ENCODE peak calls at places on chromosomes 2 and 18, in four cellular contexts. J, N, F and D are unnamed samples.

GRCh38 chr2:222448806-222449205 is 24.5 kb downstream of the SGPP2 start:
- DNase-seq in J (no peak), N (no peak), F (no peak), D (no peak)

GRCh38 chr2:179900655-179901054 is 39.2 kb upstream of the ZNF385B start:
- DNase-seq in J (no peak), N (no peak), F (no peak), D (no peak)

GRCh38 chr18:50287441-50288347 is at the start of gene CXXC1:
- DNase-seq in J (peak; percentile 99), F (peak; percentile 98), N (peak; percentile 99), D (peak; percentile 90)

GRCh38 chr18:77910347-77910746 is 660.7 kb downstream of the GALR1 start:
- DNase-seq in F (no peak), N (no peak), J (no peak), D (no peak)

GRCh38 chr2:43810888-43811287 is 27.8 kb downstream of the ABCG5 start:
- DNase-seq in J (no peak), N (no peak), F (no peak), D (no peak)

GRCh38 chr2:56185582-56186046 is 1.8 kb downstream of the CCDC85A start:
- DNase-seq in J (peak; percentile 56), F (no peak), N (no peak), D (no peak)

GRCh38 chr18:37847544-37847943 is 281.9 kb upstream of the CELF4 start:
- DNase-seq in F (no peak), J (no peak), N (no peak), D (no peak)

GRCh38 chr2:231133365-231134114 is 8.7 kb upstream of the HTR2B start:
- DNase-seq in N (no peak), F (peak; percentile 27), J (no peak), D (no peak)

GRCh38 chr2:24359129-24359528 is 1.2 kb downstream of the ITSN2 start:
- DNase-seq in N (no peak), F (no peak), J (no peak), D (no peak)

GRCh38 chr2:221034973-221035372 is 537.1 kb downstream of the EPHA4 start:
- DNase-seq in J (no peak), N (no peak), F (no peak), D (no peak)

GRCh38 chr2:31227711-31228125 is 6.2 kb upstream of the EHD3 start:
- DNase-seq in J (no peak), N (no peak), F (no peak), D (no peak)

GRCh38 chr2:128644156-128644555 is 325.5 kb upstream of the HS6ST1 start:
- DNase-seq in F (no peak), J (no peak), N (no peak), D (no peak)

GRCh38 chr18:79945118-79946042 is 6.1 kb downstream of the SLC66A2 start:
- DNase-seq in N (no peak), J (no peak), F (no peak), D (no peak)

GRCh38 chr18:48670751-48671560 is 132.1 kb downstream of the CTIF start:
- DNase-seq in F (no peak), N (no peak), J (no peak), D (no peak)

GRCh38 chr2:61877571-61878245 is 10.7 kb downstream of the CCT4 start:
- DNase-seq in F (no peak), N (no peak), J (peak; percentile 76), D (no peak)

GRCh38 chr18:65380571-65380970 is 370.2 kb upstream of the CDH7 start:
- DNase-seq in N (no peak), F (no peak), J (no peak), D (no peak)

GRCh38 chr2:23544589-23545295 is 159.8 kb downstream of the KLHL29 start:
- DNase-seq in J (no peak), F (no peak), N (no peak), D (no peak)

GRCh38 chr2:56390644-56391043 is 206.9 kb downstream of the CCDC85A start:
- DNase-seq in F (no peak), N (no peak), J (no peak), D (no peak)

GRCh38 chr2:55163258-55163657 is 68.8 kb downstream of the CLHC1 start:
- DNase-seq in J (no peak), N (no peak), F (no peak), D (no peak)

GRCh38 chr2:143513081-143513480 is 383.9 kb downstream of the ARHGAP15 start:
- DNase-seq in N (peak; percentile 5), F (peak; percentile 16), J (peak; percentile 36), D (peak; percentile 25)

GRCh38 chr2:219947575-219947974 is 320.1 kb downstream of the SLC4A3 start:
- DNase-seq in F (no peak), J (no peak), N (no peak), D (no peak)

GRCh38 chr18:40371673-40372072 is 1583.4 kb upstream of the PIK3C3 start:
- DNase-seq in N (no peak), J (no peak), F (no peak), D (no peak)

GRCh38 chr2:45014016-45014702 is 4.9 kb upstream of the SIX2 start:
- DNase-seq in F (no peak), J (peak; percentile 88), N (no peak), D (peak; percentile 61)

GRCh38 chr2:203175371-203175770 is 63.4 kb upstream of the CYP20A1 start:
- DNase-seq in F (no peak), N (no peak), J (no peak), D (no peak)

GRCh38 chr18:35267161-35267651 is 22.8 kb downstream of the ZSCAN30 start:
- DNase-seq in F (no peak), N (no peak), J (no peak), D (no peak)

GRCh38 chr18:54263904-54264336 is 5.4 kb upstream of the POLI start:
- DNase-seq in N (peak; percentile 90), F (peak; percentile 29), J (no peak), D (no peak)

GRCh38 chr18:10094154-10094553 is 180.3 kb downstream of the VAPA start:
- DNase-seq in J (no peak), N (no peak), F (no peak), D (no peak)

GRCh38 chr2:14385043-14385442 is 247.5 kb upstream of the LRATD1 start:
- DNase-seq in N (no peak), J (no peak), F (no peak), D (no peak)

GRCh38 chr2:70906439-70907018 is 29.2 kb upstream of the ATP6V1B1 start:
- DNase-seq in N (no peak), F (no peak), J (no peak), D (no peak)

GRCh38 chr18:60070631-60071030 is 170.8 kb downstream of the PMAIP1 start:
- DNase-seq in N (no peak), J (no peak), F (no peak), D (no peak)

GRCh38 chr18:23274638-23275482 is 139.6 kb downstream of the CABLES1 start:
- DNase-seq in F (no peak), N (no peak), J (no peak), D (no peak)

GRCh38 chr2:157971702-157972101 is 95.6 kb upstream of the ACVR1 start:
- DNase-seq in F (no peak), J (peak; percentile 4), N (no peak), D (no peak)

GRCh38 chr2:218962859-218963492 is 3.5 kb downstream of the CDK5R2 start:
- DNase-seq in J (peak; percentile 92), N (no peak), F (peak; percentile 59), D (peak; percentile 70)

GRCh38 chr2:225737556-225737955 is 338.0 kb downstream of the NYAP2 start:
- DNase-seq in N (no peak), J (no peak), F (no peak), D (no peak)

GRCh38 chr2:225739328-225739727 is 339.8 kb downstream of the NYAP2 start:
- DNase-seq in F (no peak), J (no peak), N (no peak), D (no peak)

GRCh38 chr2:225738735-225739134 is 339.2 kb downstream of the NYAP2 start:
- DNase-seq in N (no peak), J (no peak), F (no peak), D (no peak)

GRCh38 chr2:225740086-225740485 is 340.6 kb downstream of the NYAP2 start:
- DNase-seq in N (no peak), J (no peak), F (no peak), D (no peak)

GRCh38 chr2:225742487-225742886 is 343.0 kb downstream of the NYAP2 start:
- DNase-seq in N (no peak), F (no peak), J (no peak), D (no peak)
- TF ChIP-seq REST in N (no peak), F (no peak), J (no peak), D (no peak)

GRCh38 chr2:59691518-59692190 is 861.8 kb downstream of the BCL11A start:
- DNase-seq in F (peak; percentile 21), J (no peak), N (no peak), D (no peak)

GRCh38 chr2:59694176-59694575 is 859.3 kb downstream of the BCL11A start:
- DNase-seq in F (no peak), N (no peak), J (no peak), D (no peak)

GRCh38 chr2:59690849-59691248 is 862.6 kb downstream of the BCL11A start:
- DNase-seq in F (no peak), N (no peak), J (no peak), D (no peak)

GRCh38 chr2:59693176-59693959 is 860.1 kb downstream of the BCL11A start:
- DNase-seq in F (no peak), N (no peak), J (no peak), D (no peak)
- TF ChIP-seq HDAC2 in F (no peak), N (no peak), J (no peak), D (no peak)

GRCh38 chr2:236811062-236811656 is 241.5 kb downstream of the ACKR3 start:
- DNase-seq in J (no peak), N (no peak), F (no peak), D (no peak)
- TF ChIP-seq REST in J (no peak), N (no peak), F (no peak), D (no peak)

DNA sequence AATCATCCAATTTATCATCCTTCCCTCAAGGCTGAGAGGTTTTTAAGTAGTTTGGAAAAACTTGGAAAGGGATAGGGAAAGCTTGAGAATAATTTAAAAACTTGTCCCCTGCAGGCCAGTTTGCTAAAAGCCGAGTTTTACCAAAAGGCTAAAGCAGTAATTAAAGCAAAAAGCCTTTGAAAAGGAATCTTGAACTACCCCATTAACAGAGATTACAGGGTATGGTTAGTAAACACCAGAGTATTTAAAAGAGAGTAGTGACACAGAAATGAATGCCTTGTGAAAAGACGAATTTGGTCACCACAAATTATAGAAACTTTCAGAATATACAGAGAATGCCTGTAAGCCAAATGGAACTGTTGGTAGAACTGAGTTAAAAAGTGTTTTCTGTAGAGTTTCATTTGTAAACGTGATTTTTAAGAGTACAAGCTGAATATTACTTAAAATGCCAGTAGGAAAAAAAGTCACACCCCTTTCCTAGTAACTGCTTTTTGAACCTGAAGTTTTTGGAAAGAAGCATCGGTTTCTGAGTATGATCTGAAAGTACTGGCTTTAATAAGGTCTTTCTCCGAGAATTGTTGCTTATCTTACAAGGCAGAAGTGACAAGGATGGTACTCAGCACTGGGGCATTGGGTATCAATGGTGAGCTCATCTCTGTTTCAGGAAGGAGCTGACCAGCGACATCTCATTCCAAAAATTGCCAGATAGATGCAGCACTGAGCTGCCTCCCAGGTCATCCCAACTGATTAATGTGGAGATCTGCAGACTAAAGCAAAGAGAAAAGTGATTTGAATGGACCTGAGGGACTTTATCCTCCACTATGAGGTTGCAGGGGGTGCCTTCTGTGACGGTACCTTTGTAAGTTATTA is 85.2 kb downstream of the FMNL2 start:
- DNase-seq in F (no peak), N (no peak), J (no peak), D (no peak)
- TF ChIP-seq HDAC2 in F (no peak), N (no peak), J (no peak), D (no peak)